ENCODE peak calls at places on chromosomes 16 and 17, in six cellular contexts. One of them, this sample, is unnamed.

GRCh38 chr16:18945233-18945632 is 19.0 kb upstream of the SMG1 start:
- DNase-seq in hepatocyte: no peak
- DNase-seq in mucosa of descending colon: no peak
- DNase-seq in left lung: no peak
- DNase-seq in bronchial epithelial cell: no peak
- DNase-seq in adipocyte: no peak
- DNase-seq in this sample: no peak

GRCh38 chr17:45316271-45317112 is at the start of gene MAP3K14:
- DNase-seq in hepatocyte: peak
- DNase-seq in mucosa of descending colon: peak
- DNase-seq in left lung: peak
- DNase-seq in bronchial epithelial cell: no peak
- DNase-seq in adipocyte: peak
- DNase-seq in this sample: peak

GRCh38 chr17:49349535-49349934 is 12.5 kb downstream of the ZNF652 start:
- DNase-seq in hepatocyte: no peak
- DNase-seq in mucosa of descending colon: no peak
- DNase-seq in left lung: no peak
- DNase-seq in bronchial epithelial cell: no peak
- DNase-seq in adipocyte: no peak
- DNase-seq in this sample: no peak

GRCh38 chr17:36690190-36690589 is 88.8 kb downstream of the MRM1 start:
- DNase-seq in hepatocyte: no peak
- DNase-seq in mucosa of descending colon: no peak
- DNase-seq in left lung: no peak
- DNase-seq in bronchial epithelial cell: no peak
- DNase-seq in adipocyte: no peak
- DNase-seq in this sample: no peak

GRCh38 chr17:67027031-67027628 is 17.2 kb upstream of the CACNG1 start:
- DNase-seq in hepatocyte: no peak
- DNase-seq in mucosa of descending colon: no peak
- DNase-seq in left lung: no peak
- DNase-seq in bronchial epithelial cell: peak
- DNase-seq in adipocyte: peak
- DNase-seq in this sample: peak

GRCh38 chr17:76075364-76076099 is 951 bp downstream of the GALR2 start:
- DNase-seq in hepatocyte: no peak
- DNase-seq in mucosa of descending colon: no peak
- DNase-seq in left lung: no peak
- DNase-seq in bronchial epithelial cell: no peak
- DNase-seq in adipocyte: peak
- DNase-seq in this sample: peak

GRCh38 chr17:17175340-17175739 is 30.8 kb downstream of the PLD6 start:
- DNase-seq in hepatocyte: no peak
- DNase-seq in mucosa of descending colon: no peak
- DNase-seq in left lung: no peak
- DNase-seq in bronchial epithelial cell: no peak
- DNase-seq in adipocyte: no peak
- DNase-seq in this sample: no peak

GRCh38 chr16:87581867-87582220 is 20.5 kb upstream of the JPH3 start:
- DNase-seq in hepatocyte: peak
- DNase-seq in mucosa of descending colon: peak
- DNase-seq in left lung: peak
- DNase-seq in bronchial epithelial cell: peak
- DNase-seq in adipocyte: peak
- DNase-seq in this sample: peak

GRCh38 chr16:19899605-19899955 is 14.9 kb upstream of the GPRC5B start:
- DNase-seq in hepatocyte: no peak
- DNase-seq in mucosa of descending colon: no peak
- DNase-seq in left lung: no peak
- DNase-seq in bronchial epithelial cell: no peak
- DNase-seq in adipocyte: no peak
- DNase-seq in this sample: no peak

GRCh38 chr16:77059441-77059840 is 131.5 kb upstream of the MON1B start:
- DNase-seq in hepatocyte: peak
- DNase-seq in mucosa of descending colon: no peak
- DNase-seq in left lung: no peak
- DNase-seq in bronchial epithelial cell: no peak
- DNase-seq in adipocyte: no peak
- DNase-seq in this sample: no peak

GRCh38 chr16:24729967-24730815 is 740 bp downstream of the TNRC6A start:
- DNase-seq in hepatocyte: peak
- DNase-seq in mucosa of descending colon: peak
- DNase-seq in left lung: peak
- DNase-seq in bronchial epithelial cell: peak
- DNase-seq in adipocyte: peak
- DNase-seq in this sample: peak

GRCh38 chr16:86823895-86824671 is 245.7 kb downstream of the FOXL1 start:
- DNase-seq in hepatocyte: no peak
- DNase-seq in mucosa of descending colon: no peak
- DNase-seq in left lung: no peak
- DNase-seq in bronchial epithelial cell: peak
- DNase-seq in adipocyte: no peak
- DNase-seq in this sample: peak

GRCh38 chr16:66634527-66635196 is 30.2 kb downstream of the CMTM3 start:
- DNase-seq in hepatocyte: no peak
- DNase-seq in mucosa of descending colon: no peak
- DNase-seq in left lung: no peak
- DNase-seq in bronchial epithelial cell: no peak
- DNase-seq in adipocyte: no peak
- DNase-seq in this sample: no peak

GRCh38 chr16:49003022-49003421 is 278.6 kb downstream of the CBLN1 start:
- DNase-seq in hepatocyte: no peak
- DNase-seq in mucosa of descending colon: no peak
- DNase-seq in left lung: no peak
- DNase-seq in bronchial epithelial cell: no peak
- DNase-seq in adipocyte: no peak
- DNase-seq in this sample: no peak

GRCh38 chr16:67210069-67210937 is 11.4 kb downstream of the ELMO3 start:
- DNase-seq in hepatocyte: no peak
- DNase-seq in mucosa of descending colon: no peak
- DNase-seq in left lung: no peak
- DNase-seq in bronchial epithelial cell: no peak
- DNase-seq in adipocyte: no peak
- DNase-seq in this sample: no peak

GRCh38 chr16:21158208-21159110 is at the start of gene LDAF1:
- DNase-seq in hepatocyte: peak
- DNase-seq in mucosa of descending colon: peak
- DNase-seq in left lung: peak
- DNase-seq in bronchial epithelial cell: peak
- DNase-seq in adipocyte: peak
- DNase-seq in this sample: peak

GRCh38 chr16:31636433-31636832 is 108.7 kb downstream of the AHSP start:
- DNase-seq in hepatocyte: no peak
- DNase-seq in mucosa of descending colon: no peak
- DNase-seq in left lung: no peak
- DNase-seq in bronchial epithelial cell: no peak
- DNase-seq in adipocyte: no peak
- DNase-seq in this sample: no peak

GRCh38 chr17:75894049-75894742 is 2.6 kb downstream of the TRIM65 start:
- DNase-seq in hepatocyte: no peak
- DNase-seq in mucosa of descending colon: no peak
- DNase-seq in left lung: no peak
- DNase-seq in bronchial epithelial cell: no peak
- DNase-seq in adipocyte: no peak
- DNase-seq in this sample: peak

GRCh38 chr17:164536-165235 is 16.8 kb downstream of the DOC2B start:
- DNase-seq in hepatocyte: peak
- DNase-seq in mucosa of descending colon: no peak
- DNase-seq in left lung: no peak
- DNase-seq in bronchial epithelial cell: peak
- DNase-seq in adipocyte: peak
- DNase-seq in this sample: no peak

GRCh38 chr17:17841620-17842025 is 4.8 kb upstream of the SREBF1 start:
- DNase-seq in hepatocyte: no peak
- DNase-seq in mucosa of descending colon: no peak
- DNase-seq in left lung: peak
- DNase-seq in bronchial epithelial cell: no peak
- DNase-seq in adipocyte: no peak
- DNase-seq in this sample: no peak

GRCh38 chr17:35537569-35538209 is at the start of gene SLFN12L:
- DNase-seq in hepatocyte: no peak
- DNase-seq in mucosa of descending colon: no peak
- DNase-seq in left lung: no peak
- DNase-seq in bronchial epithelial cell: no peak
- DNase-seq in adipocyte: no peak
- DNase-seq in this sample: no peak
- H3K4me3 ChIP-seq in hepatocyte: no peak
- H3K4me3 ChIP-seq in mucosa of descending colon: no peak
- H3K4me3 ChIP-seq in left lung: peak
- H3K4me3 ChIP-seq in bronchial epithelial cell: no peak
- H3K4me3 ChIP-seq in adipocyte: no peak
- H3K4me3 ChIP-seq in this sample: no peak

GRCh38 chr17:79742589-79742918 is 11.8 kb downstream of the ENPP7 start:
- DNase-seq in hepatocyte: no peak
- DNase-seq in mucosa of descending colon: no peak
- DNase-seq in left lung: no peak
- DNase-seq in bronchial epithelial cell: no peak
- DNase-seq in adipocyte: no peak
- DNase-seq in this sample: no peak

GRCh38 chr17:79741751-79742588 is 11.2 kb downstream of the ENPP7 start:
- DNase-seq in hepatocyte: peak
- DNase-seq in mucosa of descending colon: peak
- DNase-seq in left lung: peak
- DNase-seq in bronchial epithelial cell: peak
- DNase-seq in adipocyte: peak
- DNase-seq in this sample: peak

GRCh38 chr17:79742951-79743476 is 12.3 kb downstream of the ENPP7 start:
- DNase-seq in hepatocyte: peak
- DNase-seq in mucosa of descending colon: no peak
- DNase-seq in left lung: no peak
- DNase-seq in bronchial epithelial cell: no peak
- DNase-seq in adipocyte: no peak
- DNase-seq in this sample: no peak

GRCh38 chr17:79740413-79740812 is 9.7 kb downstream of the ENPP7 start:
- DNase-seq in hepatocyte: peak
- DNase-seq in mucosa of descending colon: no peak
- DNase-seq in left lung: no peak
- DNase-seq in bronchial epithelial cell: no peak
- DNase-seq in adipocyte: no peak
- DNase-seq in this sample: no peak

GRCh38 chr17:79741401-79741750 is 10.6 kb downstream of the ENPP7 start:
- DNase-seq in hepatocyte: no peak
- DNase-seq in mucosa of descending colon: no peak
- DNase-seq in left lung: no peak
- DNase-seq in bronchial epithelial cell: no peak
- DNase-seq in adipocyte: no peak
- DNase-seq in this sample: no peak
- H3K4me3 ChIP-seq in hepatocyte: no peak
- H3K4me3 ChIP-seq in mucosa of descending colon: no peak
- H3K4me3 ChIP-seq in left lung: no peak
- H3K4me3 ChIP-seq in bronchial epithelial cell: no peak
- H3K4me3 ChIP-seq in adipocyte: no peak
- H3K4me3 ChIP-seq in this sample: no peak

GRCh38 chr16:71627631-71628236 is 1.8 kb downstream of the MARVELD3 start:
- DNase-seq in hepatocyte: no peak
- DNase-seq in mucosa of descending colon: peak
- DNase-seq in left lung: no peak
- DNase-seq in bronchial epithelial cell: no peak
- DNase-seq in adipocyte: no peak
- DNase-seq in this sample: no peak

GRCh38 chr16:71626018-71626857 is at the start of gene MARVELD3:
- DNase-seq in hepatocyte: peak
- DNase-seq in mucosa of descending colon: peak
- DNase-seq in left lung: peak
- DNase-seq in bronchial epithelial cell: peak
- DNase-seq in adipocyte: peak
- DNase-seq in this sample: no peak

GRCh38 chr16:71625113-71625850 is 702 bp upstream of the MARVELD3 start:
- DNase-seq in hepatocyte: no peak
- DNase-seq in mucosa of descending colon: no peak
- DNase-seq in left lung: no peak
- DNase-seq in bronchial epithelial cell: no peak
- DNase-seq in adipocyte: no peak
- DNase-seq in this sample: no peak

GRCh38 chr16:71628810-71629209 is 2.8 kb downstream of the MARVELD3 start:
- DNase-seq in hepatocyte: peak
- DNase-seq in mucosa of descending colon: no peak
- DNase-seq in left lung: no peak
- DNase-seq in bronchial epithelial cell: peak
- DNase-seq in adipocyte: no peak
- DNase-seq in this sample: peak

DNA sequence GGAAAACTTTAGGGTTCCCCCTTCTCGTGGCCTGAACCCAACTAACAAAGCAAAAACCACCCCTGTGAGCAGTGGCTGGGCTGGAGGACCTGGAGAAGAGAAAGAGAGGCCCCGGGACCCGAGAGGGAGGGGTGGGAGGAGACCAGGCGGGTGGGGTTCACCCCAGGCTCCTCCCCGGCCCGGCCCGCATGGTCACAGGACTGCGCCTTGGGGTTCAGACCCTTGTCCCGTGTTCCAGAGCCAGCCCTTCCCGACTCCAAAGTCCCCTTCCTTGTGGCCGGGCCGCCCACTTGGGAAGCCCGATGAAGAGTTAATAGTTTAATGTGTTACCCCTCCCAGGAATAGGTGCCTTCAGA is 852 bp downstream of the MARVELD3 start:
- DNase-seq in hepatocyte: peak
- DNase-seq in mucosa of descending colon: peak
- DNase-seq in left lung: peak
- DNase-seq in bronchial epithelial cell: peak
- DNase-seq in adipocyte: no peak
- DNase-seq in this sample: no peak
- H3K4me3 ChIP-seq in hepatocyte: peak
- H3K4me3 ChIP-seq in mucosa of descending colon: peak
- H3K4me3 ChIP-seq in left lung: peak
- H3K4me3 ChIP-seq in bronchial epithelial cell: peak
- H3K4me3 ChIP-seq in adipocyte: peak
- H3K4me3 ChIP-seq in this sample: no peak

DNA sequence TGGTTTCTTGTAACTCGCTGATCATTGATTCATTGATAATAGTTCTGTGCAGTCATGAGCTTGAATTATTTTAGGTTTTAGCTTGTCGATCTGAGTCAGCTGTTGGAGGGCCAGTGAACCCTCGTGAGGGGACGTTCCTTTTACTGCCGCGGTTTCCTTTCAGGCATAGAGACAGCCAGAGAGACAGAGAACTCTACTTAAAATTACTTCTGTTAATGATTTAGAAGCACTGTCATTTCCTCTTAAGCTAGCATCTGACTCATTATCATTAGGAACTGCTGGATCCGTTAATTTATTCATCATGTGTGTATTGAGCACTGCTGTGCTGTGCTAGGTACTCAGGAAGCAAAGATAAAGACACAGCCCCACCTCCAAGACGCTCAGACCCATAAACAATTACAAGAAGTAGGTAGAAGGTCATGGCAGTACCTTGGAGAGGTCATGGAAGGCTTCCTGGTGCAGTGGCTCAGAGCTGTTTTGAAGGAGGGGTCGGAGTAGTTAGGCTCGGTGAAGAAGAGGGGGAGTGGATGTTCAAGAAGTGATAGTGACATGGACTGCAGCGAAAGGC is 3.2 kb downstream of the PGS1 start:
- DNase-seq in hepatocyte: no peak
- DNase-seq in mucosa of descending colon: no peak
- DNase-seq in left lung: no peak
- DNase-seq in bronchial epithelial cell: peak
- DNase-seq in adipocyte: no peak
- DNase-seq in this sample: no peak
- H3K4me3 ChIP-seq in hepatocyte: no peak
- H3K4me3 ChIP-seq in mucosa of descending colon: no peak
- H3K4me3 ChIP-seq in left lung: peak
- H3K4me3 ChIP-seq in bronchial epithelial cell: no peak
- H3K4me3 ChIP-seq in adipocyte: peak
- H3K4me3 ChIP-seq in this sample: peak

This sample was measured in foreskin fibroblast.